ENCODE peak calls at places on chromosomes 12 and 14, in nine cellular contexts. Y, D, V, L, M, Q, C, Z and N are unnamed samples.

GRCh38 chr12:31412292-31412801 is 86.4 kb upstream of the SINHCAF start:
- DNase-seq in Y (no peak), D (no peak), V (no peak), L (no peak), M (no peak), Q (no peak), C (no peak), Z (no peak), N (no peak)

GRCh38 chr14:61420326-61420725 is 98.9 kb downstream of the PRKCH start:
- DNase-seq in Y (no peak), D (no peak), V (no peak), L (no peak), M (no peak), Q (no peak), C (no peak), Z (peak; percentile 6), N (no peak)

GRCh38 chr12:69343357-69343756 is 4.8 kb upstream of the LYZ start:
- DNase-seq in Y (no peak), D (no peak), V (no peak), L (no peak), M (peak; percentile 75), Q (no peak), C (no peak), Z (no peak), N (no peak)

GRCh38 chr12:16359512-16360491 is 12.4 kb downstream of the MGST1 start:
- DNase-seq in Y (peak; percentile 86), D (peak; percentile 71), V (peak; percentile 37), L (no peak), M (peak; percentile 70), Q (peak; percentile 78), C (peak; percentile 42), Z (peak; percentile 47), N (peak; percentile 82)

GRCh38 chr14:100525615-100526014 is 61.6 kb downstream of the BEGAIN start:
- DNase-seq in Y (peak; percentile 69), D (peak; percentile 23), V (peak; percentile 9), L (no peak), M (no peak), Q (no peak), C (no peak), Z (no peak), N (no peak)

GRCh38 chr14:102505775-102506598 is 3.6 kb downstream of the ANKRD9 start:
- DNase-seq in Y (no peak), D (no peak), V (no peak), L (no peak), M (no peak), Q (no peak), C (no peak), Z (no peak), N (no peak)

GRCh38 chr14:28755198-28755794 is 11.3 kb upstream of the FOXG1 start:
- DNase-seq in Y (no peak), D (no peak), V (no peak), L (no peak), M (no peak), Q (no peak), C (no peak), Z (no peak), N (no peak)

GRCh38 chr14:73059326-73059725 is 992 bp downstream of the RBM25 start:
- DNase-seq in Y (no peak), D (no peak), V (no peak), L (no peak), M (no peak), Q (no peak), C (no peak), Z (no peak), N (no peak)

GRCh38 chr14:20799955-20800544 is 2.6 kb downstream of the RNASE1 start:
- DNase-seq in Y (peak; percentile 88), D (peak; percentile 33), V (no peak), L (no peak), M (peak; percentile 70), Q (no peak), C (peak; percentile 54), Z (no peak), N (peak; percentile 85)

GRCh38 chr12:71164877-71165197 is 7.0 kb upstream of the TSPAN8 start:
- DNase-seq in Y (no peak), D (no peak), V (no peak), L (no peak), M (no peak), Q (no peak), C (no peak), Z (no peak), N (no peak)

GRCh38 chr12:66813137-66813867 is 134.4 kb upstream of the GRIP1 start:
- DNase-seq in Y (no peak), D (no peak), V (no peak), L (no peak), M (no peak), Q (no peak), C (no peak), Z (no peak), N (no peak)

GRCh38 chr12:51326762-51327439 is 2.9 kb upstream of the BIN2 start:
- DNase-seq in Y (no peak), D (no peak), V (no peak), L (peak; percentile 56), M (peak; percentile 99), Q (no peak), C (no peak), Z (no peak), N (peak; percentile 75)

GRCh38 chr14:66074546-66074945 is 411.6 kb upstream of the CCDC196 start:
- DNase-seq in Y (no peak), D (no peak), V (no peak), L (no peak), M (no peak), Q (no peak), C (no peak), Z (no peak), N (no peak)

GRCh38 chr12:113092478-113093408 is 36.2 kb downstream of the DTX1 start:
- DNase-seq in Y (peak; percentile 90), D (peak; percentile 68), V (no peak), L (peak; percentile 68), M (peak; percentile 44), Q (no peak), C (no peak), Z (no peak), N (peak; percentile 45)

DNA sequence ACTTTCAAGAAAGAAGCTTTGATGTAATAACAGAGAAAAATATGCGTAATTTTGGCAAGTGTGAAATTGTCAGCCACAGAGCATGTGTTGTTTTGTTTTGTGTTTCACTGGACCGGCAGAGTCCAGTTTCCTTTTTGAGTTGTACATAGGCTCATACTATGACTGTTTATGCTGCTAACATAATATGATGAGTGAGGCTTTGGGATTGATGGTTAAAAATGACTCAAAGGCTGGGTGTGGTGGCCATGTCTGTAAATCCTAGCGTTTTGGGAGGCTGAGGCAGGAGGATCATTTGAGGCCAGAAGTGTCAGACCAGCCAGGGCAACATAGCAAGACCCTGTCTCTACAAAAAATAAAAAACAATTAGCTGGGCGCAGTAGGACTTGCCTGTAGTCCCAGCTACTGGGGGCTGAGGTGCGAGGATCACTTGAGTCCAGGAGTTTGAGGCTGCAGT is 487.9 kb downstream of the PCNX1 start:
- DNase-seq in Y (no peak), D (no peak), V (no peak), L (no peak), M (no peak), Q (no peak), C (no peak), Z (no peak), N (no peak)
- TF ChIP-seq POLR2A in Y (no peak), D (no peak), V (no peak), L (no peak), M (no peak), Q (no peak), C (no peak), Z (no peak), N (no peak)

GRCh38 chr12:96248532-96248931 is 54.4 kb downstream of the ELK3 start:
- DNase-seq in Y (peak; percentile 49), D (no peak), V (no peak), L (no peak), M (no peak), Q (no peak), C (no peak), Z (no peak), N (no peak)
- TF ChIP-seq POLR2A in Y (no peak), D (no peak), V (no peak), L (no peak), M (no peak), Q (no peak), C (no peak), Z (no peak), N (no peak)

GRCh38 chr12:4610481-4610880 is 38.4 kb downstream of the AKAP3 start:
- DNase-seq in Y (no peak), D (no peak), V (no peak), L (no peak), M (no peak), Q (no peak), C (no peak), Z (no peak), N (no peak)

GRCh38 chr12:4609071-4609470 is 39.8 kb downstream of the AKAP3 start:
- DNase-seq in Y (no peak), D (no peak), V (no peak), L (no peak), M (no peak), Q (no peak), C (no peak), Z (no peak), N (no peak)

GRCh38 chr12:4603946-4604345 is 41.9 kb downstream of the DYRK4 start:
- DNase-seq in Y (no peak), D (no peak), V (no peak), L (no peak), M (no peak), Q (no peak), C (no peak), Z (no peak), N (no peak)

GRCh38 chr12:4607056-4607455 is 41.8 kb downstream of the AKAP3 start:
- DNase-seq in Y (no peak), D (no peak), V (no peak), L (no peak), M (no peak), Q (no peak), C (no peak), Z (no peak), N (no peak)

GRCh38 chr12:4604684-4605193 is 42.7 kb downstream of the DYRK4 start:
- DNase-seq in Y (peak; percentile 93), D (peak; percentile 84), V (peak; percentile 77), L (peak; percentile 50), M (peak; percentile 87), Q (peak; percentile 83), C (peak; percentile 81), Z (peak; percentile 81), N (peak; percentile 89)
- TF ChIP-seq POLR2A in Y (no peak), D (no peak), V (no peak), L (peak; percentile 64), M (peak; percentile 22), Q (no peak), C (no peak), Z (peak; percentile 32), N (peak; percentile 55)

DNA sequence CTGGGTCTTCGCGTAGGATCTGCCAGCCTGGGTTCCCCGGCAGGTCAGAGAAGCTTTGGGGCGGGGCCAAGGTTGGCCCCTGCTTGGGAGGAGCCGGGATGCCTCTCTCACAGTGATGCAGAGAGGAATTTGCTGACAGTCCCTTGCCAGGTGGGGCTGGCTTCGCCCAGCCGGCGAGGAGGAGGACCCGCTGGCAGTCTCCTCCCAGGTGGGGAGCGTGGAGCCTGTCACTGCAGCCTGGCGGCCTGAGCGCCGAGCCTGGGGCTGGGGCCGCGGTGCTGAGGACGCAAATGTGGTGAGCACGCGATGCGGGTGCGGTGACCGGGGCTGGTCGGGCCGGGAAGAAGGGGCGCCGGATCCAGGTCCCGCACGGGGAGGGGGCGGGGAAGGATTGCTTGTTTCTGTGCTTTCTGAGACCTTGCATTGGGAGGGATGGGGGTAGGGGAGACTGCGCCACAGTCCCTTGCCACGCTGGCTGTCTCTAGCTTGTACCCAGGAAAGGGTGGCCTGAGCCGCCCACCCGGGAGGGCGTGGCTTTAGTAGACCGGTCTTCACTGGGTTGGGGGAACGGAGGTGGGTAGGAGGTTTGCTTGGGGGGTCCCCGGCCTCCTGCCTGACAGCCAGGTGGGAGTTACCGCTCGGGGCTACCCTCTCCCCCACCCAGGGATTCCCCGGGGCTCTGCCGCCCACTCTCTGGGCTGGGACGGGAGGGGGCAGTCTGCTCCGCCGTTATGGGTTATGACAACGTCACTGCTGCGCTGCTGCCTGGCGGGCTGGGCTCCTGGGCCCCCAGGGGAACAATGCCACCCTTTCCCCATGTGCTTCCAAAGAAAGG is at the start of gene TMEM63C:
- DNase-seq in Y (peak; percentile 84), D (peak; percentile 52), V (no peak), L (peak; percentile 53), M (peak; percentile 16), Q (peak; percentile 52), C (no peak), Z (peak; percentile 93), N (peak; percentile 42)
- TF ChIP-seq POLR2A in Y (no peak), D (no peak), V (no peak), L (no peak), M (no peak), Q (no peak), C (no peak), Z (no peak), N (peak; percentile 18)